ENCODE peak calls at places on chromosomes 1 and 21, in four cellular contexts. J is osteocyte, F is A549, Y is brain microvascular endothelial cell. A is an unnamed sample.

GRCh38 chr1:15757575-15758401 is 807 bp upstream of the FBLIM1 start:
- DNase-seq in J (no peak), F (no peak), Y (no peak), A (peak; percentile 45)

GRCh38 chr1:42322577-42322976 is 12.5 kb downstream of the FOXJ3 start:
- DNase-seq in J (no peak), F (no peak), Y (no peak), A (peak; percentile 40)

GRCh38 chr1:152960452-152961044 is 9.9 kb upstream of the SPRR4 start:
- DNase-seq in J (peak; percentile 80), F (no peak), Y (no peak), A (no peak)

GRCh38 chr1:201896951-201897391 is 8.3 kb downstream of the SHISA4 start:
- DNase-seq in J (no peak), F (peak; percentile 48), Y (no peak), A (peak; percentile 77)

GRCh38 chr1:43031316-43032203 is 72.9 kb upstream of the SLC2A1 start:
- DNase-seq in J (no peak), F (no peak), Y (no peak), A (no peak)

GRCh38 chr1:203328714-203329122 is 22.2 kb downstream of the FMOD start:
- DNase-seq in J (no peak), F (peak; percentile 24), Y (peak; percentile 47), A (no peak)

GRCh38 chr1:248055261-248055660 is 8.6 kb downstream of the OR2L3 start:
- DNase-seq in J (no peak), F (no peak), Y (no peak), A (no peak)

GRCh38 chr21:36987845-36988244 is 18.7 kb upstream of the RIPPLY3 start:
- DNase-seq in J (no peak), F (no peak), Y (no peak), A (no peak)

GRCh38 chr1:201982082-201982922 is at the start of gene RNPEP:
- DNase-seq in J (peak; percentile 92), F (peak; percentile 58), Y (peak; percentile 47), A (peak; percentile 63)

GRCh38 chr1:21781971-21782867 is 730 bp downstream of the USP48 start:
- DNase-seq in J (no peak), F (peak; percentile 57), Y (peak; percentile 43), A (peak; percentile 69)
- TF ChIP-seq CTCF in J (peak; percentile 58), F (peak; percentile 32), Y (peak; percentile 57), A (peak; percentile 12)

DNA sequence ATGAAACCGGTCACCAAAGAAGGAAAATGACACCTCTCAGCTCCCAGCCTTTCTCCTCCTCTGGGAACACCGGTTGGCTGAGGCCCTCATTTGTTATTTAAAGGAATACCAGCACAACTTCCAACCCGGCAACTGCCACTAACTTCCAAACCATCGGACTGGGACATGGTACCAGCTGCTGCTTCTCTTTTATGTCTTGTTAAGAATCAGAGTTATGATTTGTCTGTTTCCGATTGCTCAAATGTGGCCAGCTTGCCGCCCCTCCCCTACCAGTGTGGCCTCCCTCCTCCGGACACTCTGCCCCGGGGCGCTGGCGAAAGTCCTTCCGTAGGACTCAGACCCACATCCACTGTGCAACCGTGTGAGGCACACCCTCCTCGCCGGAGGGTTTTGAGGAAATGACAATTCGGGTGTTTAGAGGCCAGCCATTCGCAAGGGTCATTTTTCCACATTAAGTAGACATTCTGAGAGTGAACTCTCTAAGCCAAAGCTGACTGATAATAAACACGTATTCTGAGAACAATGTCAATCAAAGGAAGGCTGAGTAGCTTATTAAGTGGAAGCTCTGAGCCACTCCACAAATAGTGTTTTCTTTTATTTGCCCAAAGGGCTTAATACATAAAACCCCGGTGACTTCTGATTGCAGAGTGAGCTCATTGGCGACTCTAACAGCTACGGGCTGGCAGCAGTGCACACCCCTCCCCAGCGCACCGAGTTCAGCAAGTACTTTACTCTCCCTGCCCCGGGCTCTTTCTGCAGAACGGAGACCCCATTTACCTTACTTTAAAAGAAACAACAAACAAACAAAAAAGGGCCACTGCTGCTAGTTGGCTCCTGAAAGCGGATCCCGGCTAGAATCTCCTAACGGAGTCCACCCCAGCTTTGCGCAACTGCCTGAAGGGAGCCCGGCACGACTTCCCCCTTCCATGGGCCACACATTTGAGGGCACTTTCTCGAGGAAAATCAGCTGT is 5.4 kb downstream of the RIPK4 start:
- DNase-seq in J (no peak), F (peak; percentile 51), Y (no peak), A (peak; percentile 47)
- TF ChIP-seq CTCF in J (no peak), F (no peak), Y (no peak), A (no peak)

GRCh38 chr1:206469933-206470691 is at the start of gene IKBKE:
- DNase-seq in J (no peak), F (peak; percentile 67), Y (peak; percentile 62), A (peak; percentile 85)
- TF ChIP-seq CTCF in J (peak; percentile 46), F (no peak), Y (peak; percentile 60), A (peak; percentile 45)

GRCh38 chr1:218217040-218217439 is 68.1 kb upstream of the RRP15 start:
- DNase-seq in J (no peak), F (no peak), Y (no peak), A (no peak)
- TF ChIP-seq CTCF in J (no peak), F (no peak), Y (no peak), A (no peak)

GRCh38 chr21:16007933-16008332 is 278.2 kb downstream of the USP25 start:
- DNase-seq in J (no peak), F (no peak), Y (no peak), A (peak; percentile 18)

GRCh38 chr21:16004121-16004520 is 274.3 kb downstream of the USP25 start:
- DNase-seq in J (no peak), F (no peak), Y (no peak), A (no peak)

GRCh38 chr21:16004523-16004922 is 274.7 kb downstream of the USP25 start:
- DNase-seq in J (no peak), F (no peak), Y (no peak), A (no peak)

GRCh38 chr21:15999741-16000140 is 270.0 kb downstream of the USP25 start:
- DNase-seq in J (no peak), F (no peak), Y (no peak), A (no peak)

GRCh38 chr21:16002872-16003466 is 273.2 kb downstream of the USP25 start:
- DNase-seq in J (no peak), F (peak; percentile 20), Y (peak; percentile 10), A (peak; percentile 61)
- TF ChIP-seq CTCF in J (peak; percentile 67), F (peak; percentile 51), Y (peak; percentile 42), A (peak; percentile 50)

A was measured in foreskin fibroblast.